ENCODE peak calls at places on chromosomes 13 and 19, in six cellular contexts. One of them, this sample, is unnamed.
A peak's percentile ranks its signal among the peaks of the same experiment; 100 is the strongest.

GRCh38 chr19:40309666-40310065 is 24.5 kb upstream of the AKT2 start:
- DNase-seq in astrocyte of the spinal cord: no peak
- DNase-seq in GM12865: no peak
- DNase-seq in NB4: no peak
- DNase-seq in heart left ventricle: no peak
- DNase-seq in GM06990: no peak
- DNase-seq in this sample: no peak

GRCh38 chr19:17285415-17286135 is 3.9 kb downstream of the ANKLE1 start:
- DNase-seq in GM12865: no peak
- DNase-seq in NB4: no peak
- DNase-seq in GM06990: no peak
- DNase-seq in astrocyte of the spinal cord: no peak
- DNase-seq in heart left ventricle: no peak
- DNase-seq in this sample: no peak

GRCh38 chr19:51091895-51092873 is 9.5 kb upstream of the KLK14 start:
- DNase-seq in astrocyte of the spinal cord: no peak
- DNase-seq in GM06990: no peak
- DNase-seq in NB4: no peak
- DNase-seq in GM12865: no peak
- DNase-seq in heart left ventricle: no peak
- DNase-seq in this sample: no peak

GRCh38 chr19:46299004-46299509 is 2.2 kb downstream of the HIF3A start:
- DNase-seq in heart left ventricle: peak; percentile 98
- DNase-seq in NB4: no peak
- DNase-seq in GM06990: no peak
- DNase-seq in GM12865: no peak
- DNase-seq in astrocyte of the spinal cord: peak; percentile 92
- DNase-seq in this sample: peak; percentile 88

GRCh38 chr19:32387701-32388392 is 17.7 kb upstream of the DPY19L3 start:
- DNase-seq in astrocyte of the spinal cord: peak; percentile 70
- DNase-seq in NB4: peak; percentile 1
- DNase-seq in GM06990: no peak
- DNase-seq in GM12865: no peak
- DNase-seq in heart left ventricle: no peak
- DNase-seq in this sample: peak; percentile 85

GRCh38 chr13:73254827-73255226 is 196.0 kb downstream of the KLF5 start:
- DNase-seq in heart left ventricle: no peak
- DNase-seq in GM12865: no peak
- DNase-seq in GM06990: no peak
- DNase-seq in astrocyte of the spinal cord: no peak
- DNase-seq in NB4: no peak
- DNase-seq in this sample: no peak

GRCh38 chr19:31641591-31641990 is 292.4 kb upstream of the TSHZ3 start:
- DNase-seq in GM12865: no peak
- DNase-seq in NB4: no peak
- DNase-seq in astrocyte of the spinal cord: peak; percentile 7
- DNase-seq in heart left ventricle: no peak
- DNase-seq in GM06990: no peak
- DNase-seq in this sample: no peak

GRCh38 chr13:113654175-113654560 is 3.8 kb downstream of the ATP4B start:
- DNase-seq in GM06990: no peak
- DNase-seq in NB4: no peak
- DNase-seq in heart left ventricle: no peak
- DNase-seq in astrocyte of the spinal cord: no peak
- DNase-seq in GM12865: no peak
- DNase-seq in this sample: no peak

GRCh38 chr13:22154041-22154440 is 483.2 kb downstream of the FGF9 start:
- DNase-seq in heart left ventricle: no peak
- DNase-seq in astrocyte of the spinal cord: no peak
- DNase-seq in GM06990: no peak
- DNase-seq in GM12865: no peak
- DNase-seq in NB4: no peak
- DNase-seq in this sample: no peak

GRCh38 chr19:5045956-5046338 is 77.0 kb downstream of the KDM4B start:
- DNase-seq in GM12865: no peak
- DNase-seq in GM06990: no peak
- DNase-seq in astrocyte of the spinal cord: no peak
- DNase-seq in heart left ventricle: no peak
- DNase-seq in NB4: no peak
- DNase-seq in this sample: no peak
- TF ChIP-seq CTCF in GM12865: no peak
- TF ChIP-seq CTCF in GM06990: no peak
- TF ChIP-seq CTCF in astrocyte of the spinal cord: no peak
- TF ChIP-seq CTCF in heart left ventricle: no peak
- TF ChIP-seq CTCF in NB4: no peak
- TF ChIP-seq CTCF in this sample: no peak

DNA sequence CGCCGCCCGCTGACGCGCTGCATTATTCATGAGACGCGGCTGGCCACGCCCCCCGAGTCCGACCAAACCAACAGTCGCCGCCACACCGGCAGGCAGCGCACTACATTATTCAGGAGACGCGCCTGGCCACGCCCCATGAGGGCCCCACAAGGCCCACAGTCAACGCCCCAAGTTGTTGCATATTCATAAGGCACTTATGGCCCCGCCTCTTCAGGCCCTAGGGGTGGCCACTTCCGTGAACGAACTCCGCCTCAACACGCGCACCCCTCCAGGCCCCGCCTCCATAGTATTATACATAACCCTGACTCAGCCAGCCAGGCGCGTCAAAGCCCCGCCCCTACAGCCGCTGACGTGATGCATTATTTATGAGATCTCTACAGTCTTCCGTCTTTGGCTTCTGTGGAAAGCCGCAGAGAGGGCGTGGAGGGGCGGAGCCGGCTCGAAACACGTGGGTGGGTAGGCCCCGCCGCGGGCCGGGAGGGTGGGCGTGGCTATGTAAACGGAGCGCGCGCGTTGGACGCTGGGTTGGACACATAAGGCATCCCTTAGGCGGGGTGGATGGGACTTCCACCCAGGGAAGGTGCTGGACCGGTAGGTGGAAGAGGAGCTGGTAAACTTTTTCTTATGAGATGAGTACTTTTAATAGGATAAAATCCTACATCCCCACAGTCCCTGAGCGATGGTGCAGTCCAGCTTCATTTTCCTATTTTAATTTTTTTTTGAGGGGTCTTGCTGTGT is 423 bp upstream of the ELL start:
- DNase-seq in astrocyte of the spinal cord: peak; percentile 100
- DNase-seq in NB4: peak; percentile 100
- DNase-seq in GM12865: peak; percentile 100
- DNase-seq in heart left ventricle: peak; percentile 100
- DNase-seq in GM06990: peak; percentile 99
- DNase-seq in this sample: peak; percentile 100
- H3K4me3 ChIP-seq in astrocyte of the spinal cord: no peak overlapping the region
- H3K4me3 ChIP-seq in NB4: no peak overlapping the region
- H3K4me3 ChIP-seq in GM12865: peak overlapping the region; percentile 80
- H3K4me3 ChIP-seq in heart left ventricle: peak overlapping the region; percentile 100
- H3K4me3 ChIP-seq in GM06990: peak overlapping the region; percentile 100
- H3K4me3 ChIP-seq in this sample: peak overlapping the region; percentile 73

DNA sequence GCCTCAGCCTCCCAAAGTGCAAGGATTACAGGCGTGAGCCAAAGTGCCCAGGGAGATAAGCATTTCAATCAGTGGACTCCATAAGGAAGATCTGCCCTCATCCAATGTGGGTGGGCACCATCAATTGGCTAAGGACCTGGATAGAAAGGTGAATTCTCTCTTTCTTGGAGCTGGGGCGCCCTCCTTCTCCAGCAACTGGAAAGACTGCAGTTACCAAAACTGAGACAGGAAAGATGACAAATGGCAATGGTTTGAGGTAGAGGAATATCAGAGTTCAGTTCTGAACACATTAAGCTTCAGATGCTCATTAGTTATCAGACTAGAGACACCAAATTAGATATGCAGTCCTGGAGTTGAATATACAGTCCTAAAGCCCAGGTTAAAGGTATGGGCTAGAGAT is 10.5 kb upstream of the ELF1 start:
- DNase-seq in GM12865: no peak
- DNase-seq in NB4: peak; percentile 53
- DNase-seq in GM06990: no peak
- DNase-seq in heart left ventricle: no peak
- DNase-seq in astrocyte of the spinal cord: no peak
- DNase-seq in this sample: no peak
- TF ChIP-seq CTCF in GM12865: no peak
- TF ChIP-seq CTCF in NB4: no peak
- TF ChIP-seq CTCF in GM06990: no peak
- TF ChIP-seq CTCF in heart left ventricle: no peak
- TF ChIP-seq CTCF in astrocyte of the spinal cord: no peak
- TF ChIP-seq CTCF in this sample: no peak

GRCh38 chr13:93226065-93226622 is 463 bp upstream of the GPC6 start:
- DNase-seq in heart left ventricle: no peak
- DNase-seq in GM12865: no peak
- DNase-seq in astrocyte of the spinal cord: no peak
- DNase-seq in NB4: no peak
- DNase-seq in GM06990: no peak
- DNase-seq in this sample: no peak

GRCh38 chr13:93227906-93228801 is 1.5 kb downstream of the GPC6 start:
- DNase-seq in heart left ventricle: peak; percentile 40
- DNase-seq in GM06990: peak; percentile 2
- DNase-seq in astrocyte of the spinal cord: peak; percentile 92
- DNase-seq in GM12865: no peak
- DNase-seq in NB4: no peak
- DNase-seq in this sample: peak; percentile 85

GRCh38 chr13:93225610-93226009 is 997 bp upstream of the GPC6 start:
- DNase-seq in GM12865: no peak
- DNase-seq in GM06990: no peak
- DNase-seq in astrocyte of the spinal cord: no peak
- DNase-seq in heart left ventricle: no peak
- DNase-seq in NB4: no peak
- DNase-seq in this sample: peak; percentile 23

GRCh38 chr13:93226623-93227279 is at the start of gene GPC6:
- DNase-seq in astrocyte of the spinal cord: peak; percentile 96
- DNase-seq in GM12865: no peak
- DNase-seq in GM06990: no peak
- DNase-seq in heart left ventricle: no peak
- DNase-seq in NB4: no peak
- DNase-seq in this sample: peak; percentile 94

GRCh38 chr13:93227280-93227905 is 786 bp downstream of the GPC6 start:
- DNase-seq in GM12865: no peak
- DNase-seq in heart left ventricle: no peak
- DNase-seq in GM06990: peak; percentile 7
- DNase-seq in NB4: no peak
- DNase-seq in astrocyte of the spinal cord: peak; percentile 80
- DNase-seq in this sample: peak; percentile 46
- H3K4me3 ChIP-seq in GM12865: no peak overlapping the region
- H3K4me3 ChIP-seq in heart left ventricle: peak overlapping the region; percentile 27
- H3K4me3 ChIP-seq in GM06990: no peak overlapping the region
- H3K4me3 ChIP-seq in NB4: no peak overlapping the region
- H3K4me3 ChIP-seq in astrocyte of the spinal cord: peak overlapping the region; percentile 83
- H3K4me3 ChIP-seq in this sample: peak overlapping the region; percentile 82

GRCh38 chr19:53076984-53077383 is 26.2 kb downstream of the ZNF160 start:
- DNase-seq in GM12865: no peak
- DNase-seq in GM06990: no peak
- DNase-seq in NB4: peak; percentile 53
- DNase-seq in astrocyte of the spinal cord: peak; percentile 45
- DNase-seq in heart left ventricle: peak; percentile 67
- DNase-seq in this sample: peak; percentile 40
- TF ChIP-seq CTCF in GM12865: no peak
- TF ChIP-seq CTCF in GM06990: no peak
- TF ChIP-seq CTCF in NB4: peak; percentile 46
- TF ChIP-seq CTCF in astrocyte of the spinal cord: peak; percentile 63
- TF ChIP-seq CTCF in heart left ventricle: peak; percentile 35
- TF ChIP-seq CTCF in this sample: peak; percentile 38

DNA sequence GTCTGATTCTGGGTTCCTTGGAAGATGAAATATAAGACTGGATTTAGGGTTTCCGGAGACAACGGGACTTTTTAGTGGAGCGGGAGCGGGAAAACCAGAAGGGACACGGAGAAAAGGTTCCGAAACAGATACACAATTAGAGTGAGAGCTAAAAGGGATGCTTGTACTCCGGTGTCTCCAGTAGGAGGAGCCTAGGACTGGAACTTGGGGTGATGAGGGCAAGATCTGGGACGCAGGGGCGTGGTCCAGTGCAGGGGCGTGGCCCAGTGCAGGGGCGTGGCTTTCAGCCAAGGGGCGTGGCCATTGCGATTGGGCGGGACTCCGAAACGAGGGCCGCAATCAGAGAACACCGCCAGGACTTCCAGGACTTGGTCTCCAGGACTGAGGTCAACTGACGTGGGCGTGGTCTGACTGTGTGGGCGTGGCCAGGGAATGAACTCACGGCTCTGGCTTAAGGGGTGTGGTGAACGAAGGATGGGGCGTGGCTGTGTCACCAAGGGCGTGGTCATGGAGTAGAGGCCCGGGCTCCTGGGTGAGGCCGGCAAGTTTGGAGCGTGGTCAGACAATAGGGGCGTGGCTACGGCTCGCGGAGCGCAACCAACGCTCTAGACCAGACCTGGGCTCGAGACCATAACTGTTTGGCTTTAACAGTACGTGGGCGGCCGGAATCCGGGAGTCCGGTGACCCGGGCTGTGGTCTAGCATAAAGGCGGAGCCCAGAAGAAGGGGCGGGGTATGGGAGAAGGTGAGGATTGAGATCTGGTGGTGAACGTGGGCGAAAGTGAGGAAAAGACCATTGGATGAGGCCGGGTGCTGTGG is at the start of gene DKKL1:
- DNase-seq in GM12865: peak; percentile 89
- DNase-seq in astrocyte of the spinal cord: peak; percentile 99
- DNase-seq in heart left ventricle: peak; percentile 99
- DNase-seq in NB4: peak; percentile 44
- DNase-seq in GM06990: peak; percentile 90
- DNase-seq in this sample: peak; percentile 99
- H3K4me3 ChIP-seq in GM12865: no peak within 1 kb of the TSS
- H3K4me3 ChIP-seq in astrocyte of the spinal cord: peak within 1 kb of the TSS; percentile 96
- H3K4me3 ChIP-seq in heart left ventricle: peak within 1 kb of the TSS; percentile 77
- H3K4me3 ChIP-seq in NB4: no peak within 1 kb of the TSS
- H3K4me3 ChIP-seq in GM06990: peak within 1 kb of the TSS; percentile 5
- H3K4me3 ChIP-seq in this sample: peak within 1 kb of the TSS; percentile 80

GRCh38 chr19:33578697-33579096 is 43.1 kb upstream of the CHST8 start:
- DNase-seq in GM12865: no peak
- DNase-seq in NB4: no peak
- DNase-seq in astrocyte of the spinal cord: no peak
- DNase-seq in GM06990: no peak
- DNase-seq in heart left ventricle: no peak
- DNase-seq in this sample: no peak
- TF ChIP-seq CTCF in GM12865: no peak
- TF ChIP-seq CTCF in NB4: no peak
- TF ChIP-seq CTCF in astrocyte of the spinal cord: no peak
- TF ChIP-seq CTCF in GM06990: no peak
- TF ChIP-seq CTCF in heart left ventricle: no peak
- TF ChIP-seq CTCF in this sample: no peak

This sample was measured in fibroblast of mammary gland.